ENCODE peak calls at places on chromosome 19, in four cellular contexts. T is SK-N-SH, Z is HepG2, R is GM12878. S is an unnamed sample.

GRCh38 chr19:13978721-13979191 is 26.4 kb downstream of the DCAF15 start:
- DNase-seq in T (no peak), Z (no peak), R (no peak), S (no peak)

GRCh38 chr19:3108775-3109174 is 14.6 kb downstream of the GNA11 start:
- DNase-seq in T (peak), Z (peak), R (no peak), S (peak)

GRCh38 chr19:49378501-49378900 is 9.5 kb upstream of the KASH5 start:
- DNase-seq in T (no peak), Z (no peak), R (no peak), S (no peak)

GRCh38 chr19:6088677-6089063 is 21.6 kb downstream of the RFX2 start:
- DNase-seq in T (no peak), Z (no peak), R (no peak), S (no peak)

GRCh38 chr19:6276447-6276846 is 3.3 kb downstream of the MLLT1 start:
- DNase-seq in T (peak), Z (no peak), R (no peak), S (no peak)

GRCh38 chr19:5172859-5173577 is 167.6 kb downstream of the PTPRS start:
- DNase-seq in T (no peak), Z (no peak), R (no peak), S (no peak)

GRCh38 chr19:2036424-2036823 is 14.6 kb downstream of the MKNK2 start:
- DNase-seq in T (no peak), Z (no peak), R (no peak), S (no peak)

GRCh38 chr19:3821857-3822364 is 35.7 kb upstream of the MATK start:
- DNase-seq in T (peak), Z (peak), R (no peak), S (peak)

GRCh38 chr19:19866599-19867248 is 1.0 kb downstream of the ZNF253 start:
- DNase-seq in T (peak), Z (peak), R (peak), S (peak)

GRCh38 chr19:30711296-30711695 is 339.1 kb downstream of the ZNF536 start:
- DNase-seq in T (peak), Z (no peak), R (no peak), S (no peak)

GRCh38 chr19:54369082-54369691 is 4.5 kb upstream of the LAIR1 start:
- DNase-seq in T (no peak), Z (no peak), R (no peak), S (no peak)

GRCh38 chr19:54366811-54367210 is 2.1 kb upstream of the LAIR1 start:
- DNase-seq in T (no peak), Z (no peak), R (no peak), S (no peak)

DNA sequence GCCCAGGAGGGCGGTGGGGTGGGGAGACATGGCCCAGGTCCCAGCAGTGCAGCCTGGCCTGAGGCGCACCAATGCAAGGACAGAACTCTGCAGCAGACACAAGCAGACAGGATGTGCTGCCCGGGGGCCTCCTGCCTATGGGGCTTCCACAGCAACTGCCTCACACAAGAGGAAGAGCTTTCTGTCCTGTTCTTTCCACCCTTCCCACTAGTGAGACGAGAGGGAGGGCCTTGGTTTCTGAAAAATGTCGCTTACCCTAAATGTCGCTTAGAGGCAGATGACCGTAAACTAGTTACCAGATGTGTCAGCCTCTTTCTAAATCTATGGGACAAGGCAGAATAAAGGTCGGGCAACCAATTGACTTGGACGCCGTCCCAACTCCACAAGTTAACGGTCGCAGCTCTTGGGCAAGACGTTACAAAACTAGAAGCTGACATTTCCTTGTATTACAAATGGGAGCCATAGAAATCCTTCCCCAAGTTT is at the start of gene LAIR1:
- DNase-seq in T (no peak), Z (no peak), R (no peak), S (no peak)
- TF ChIP-seq TCF12 in T (no peak), Z (no peak), R (no peak), S (no peak)

GRCh38 chr19:38251564-38252051 is 4.6 kb downstream of the PPP1R14A start:
- DNase-seq in T (no peak), Z (no peak), R (no peak), S (no peak)
- H2AFZ ChIP-seq in T (no peak), Z (no peak), R (no peak), S (no peak)

GRCh38 chr19:45670670-45671453 is 2.8 kb downstream of the GIPR start:
- DNase-seq in T (peak), Z (peak), R (peak), S (peak)
- TF ChIP-seq TCF12 in T (no peak), Z (no peak), R (no peak), S (no peak)

DNA sequence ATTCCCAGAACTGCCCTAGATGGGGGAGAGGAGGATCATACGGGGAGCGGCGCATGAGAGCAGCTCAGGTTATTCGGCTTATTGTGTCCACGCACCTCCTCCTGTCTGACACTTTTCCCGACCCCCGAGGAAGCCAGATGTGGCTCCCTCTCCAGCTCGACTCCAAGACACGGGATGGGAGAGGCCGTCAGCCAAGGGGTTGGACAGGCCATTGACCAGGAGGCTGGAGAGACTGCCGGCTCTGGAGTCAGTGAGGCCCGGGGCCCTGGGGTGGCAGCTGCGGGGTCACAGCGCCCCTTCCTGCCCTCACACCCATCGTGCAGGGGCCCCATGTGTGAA is 2.9 kb downstream of the DMKN start:
- DNase-seq in T (no peak), Z (no peak), R (no peak), S (no peak)
- H2AFZ ChIP-seq in T (no peak), Z (no peak), R (no peak), S (peak)

DNA sequence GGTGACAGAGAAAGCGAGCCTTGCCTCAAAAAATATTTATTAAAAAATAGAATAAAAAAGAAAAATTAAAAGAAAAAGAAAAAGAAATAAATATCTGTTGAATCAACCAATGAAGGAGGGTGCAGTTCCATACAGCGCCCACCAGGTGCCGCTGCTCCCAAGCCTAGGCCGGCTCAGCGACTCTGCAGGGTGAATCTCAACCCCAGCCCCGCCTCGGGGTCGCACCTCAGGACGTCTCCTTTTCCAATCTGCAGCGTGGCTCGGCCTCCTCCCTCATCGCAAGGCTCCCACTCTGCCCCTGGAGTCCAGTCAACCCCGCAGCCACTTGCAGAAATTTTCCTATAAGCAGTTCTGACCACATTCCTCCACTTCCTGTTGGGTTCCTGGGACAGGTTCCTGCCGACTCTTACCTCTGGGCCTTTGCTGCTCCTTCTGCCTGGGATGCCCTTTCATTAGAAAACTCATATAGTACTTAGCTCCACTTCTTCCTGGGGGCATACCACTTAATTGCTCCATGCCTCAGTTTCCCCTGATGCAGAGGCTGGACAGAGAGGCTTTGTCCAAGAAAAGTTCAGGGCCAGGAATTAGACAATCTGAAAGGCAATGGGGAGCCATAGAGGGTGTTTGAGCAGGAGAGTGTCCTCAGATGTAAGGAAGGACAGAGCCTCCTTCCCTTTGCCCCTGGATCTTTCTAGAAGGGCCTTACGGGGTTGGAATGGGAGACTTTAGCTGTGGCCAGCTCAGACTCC is 24.3 kb downstream of the NFILZ start:
- DNase-seq in T (peak), Z (no peak), R (no peak), S (peak)
- TF ChIP-seq TCF12 in T (no peak), Z (no peak), R (no peak), S (no peak)

GRCh38 chr19:18053571-18054219 is 33.0 kb downstream of the IL12RB1 start:
- DNase-seq in T (no peak), Z (no peak), R (no peak), S (no peak)

GRCh38 chr19:18055967-18056366 is 30.8 kb downstream of the IL12RB1 start:
- DNase-seq in T (no peak), Z (no peak), R (no peak), S (no peak)

GRCh38 chr19:18057557-18057956 is 29.2 kb downstream of the IL12RB1 start:
- DNase-seq in T (no peak), Z (no peak), R (no peak), S (no peak)

GRCh38 chr19:18049390-18049789 is 37.3 kb downstream of the IL12RB1 start:
- DNase-seq in T (no peak), Z (no peak), R (no peak), S (no peak)

DNA sequence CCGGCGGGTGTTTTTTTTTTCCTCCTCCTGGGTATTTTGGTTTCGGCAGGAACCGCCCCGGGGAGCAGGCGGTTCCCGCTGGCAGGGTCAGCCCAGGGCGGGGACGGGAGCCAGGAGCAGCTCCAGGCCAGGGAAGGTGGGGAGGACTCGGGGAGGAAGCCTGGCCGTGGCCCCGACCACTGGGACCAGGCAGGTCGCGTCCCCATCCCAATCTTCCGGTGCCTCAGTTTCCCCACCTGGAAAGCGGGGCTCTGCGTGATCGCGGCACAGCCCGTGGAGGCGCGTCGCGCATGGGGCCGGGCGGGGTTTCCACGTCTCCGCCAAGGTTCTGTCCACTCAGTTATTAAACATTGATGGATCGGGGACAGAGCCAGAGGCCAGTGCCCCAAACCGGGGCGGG is 34.8 kb downstream of the IL12RB1 start:
- DNase-seq in T (no peak), Z (no peak), R (no peak), S (no peak)
- H2AFZ ChIP-seq in T (no peak), Z (no peak), R (no peak), S (no peak)

GRCh38 chr19:48090281-48090802 is 20.3 kb downstream of the PLA2G4C start:
- DNase-seq in T (no peak), Z (no peak), R (no peak), S (no peak)
- TF ChIP-seq TCF12 in T (no peak), Z (no peak), R (no peak), S (no peak)

GRCh38 chr19:34497112-34497805 is 15.7 kb downstream of the WTIP start:
- DNase-seq in T (no peak), Z (no peak), R (no peak), S (no peak)

GRCh38 chr19:34502582-34503545 is 21.3 kb downstream of the WTIP start:
- DNase-seq in T (peak), Z (no peak), R (no peak), S (no peak)

GRCh38 chr19:34500656-34501120 is 19.1 kb downstream of the WTIP start:
- DNase-seq in T (no peak), Z (no peak), R (no peak), S (no peak)

GRCh38 chr19:34501339-34502320 is 20.1 kb downstream of the WTIP start:
- DNase-seq in T (peak), Z (peak), R (peak), S (peak)

GRCh38 chr19:34499155-34499834 is 17.7 kb downstream of the WTIP start:
- DNase-seq in T (no peak), Z (no peak), R (no peak), S (no peak)
- H2AFZ ChIP-seq in T (no peak), Z (no peak), R (no peak), S (no peak)

S was measured in H1.